ENCODE peak calls at places on chromosomes 12 and 14, in six cellular contexts. S is endothelial cell of umbilical vein, Y is neural progenitor cell, F is PC-3, B is GM23338, M is GM23248. E is an unnamed sample.

GRCh38 chr12:105107176-105107496 is 395 bp upstream of the WASHC4 start:
- DNase-seq in Y (no peak), S (no peak), M (peak), F (no peak), B (peak), E (no peak)

GRCh38 chr12:119006749-119007148 is 25.4 kb downstream of the SRRM4 start:
- DNase-seq in B (peak), S (no peak), M (no peak), F (no peak), Y (peak), E (no peak)

GRCh38 chr12:114916124-114916523 is 232.1 kb upstream of the TBX3 start:
- DNase-seq in S (no peak), B (no peak), Y (no peak), F (peak), M (peak), E (no peak)

GRCh38 chr14:100652739-100653138 is 65.5 kb upstream of the BEGAIN start:
- DNase-seq in M (no peak), B (no peak), Y (no peak), F (no peak), S (no peak), E (no peak)

GRCh38 chr12:113467514-113468364 is 3.9 kb downstream of the LHX5 start:
- DNase-seq in S (no peak), Y (peak), B (peak), M (no peak), F (peak), E (no peak)

GRCh38 chr14:90111895-90112534 is 50.2 kb downstream of the KCNK13 start:
- DNase-seq in S (no peak), F (peak), Y (no peak), B (no peak), M (peak), E (no peak)

GRCh38 chr14:81164167-81164774 is 56.5 kb downstream of the GTF2A1 start:
- DNase-seq in M (peak), Y (peak), S (peak), B (peak), F (peak), E (peak)

GRCh38 chr14:105534586-105534985 is 8.2 kb downstream of the TMEM121 start:
- DNase-seq in M (no peak), S (no peak), F (no peak), B (no peak), Y (no peak), E (no peak)

GRCh38 chr14:52235434-52235833 is 32.1 kb upstream of the PTGDR start:
- DNase-seq in B (no peak), M (no peak), Y (no peak), S (no peak), F (no peak), E (no peak)

GRCh38 chr12:20376984-20377383 is 8.6 kb downstream of the PDE3A start:
- DNase-seq in Y (peak), M (peak), F (peak), B (no peak), S (peak), E (no peak)

GRCh38 chr14:104665663-104666522 is 23.5 kb upstream of the INF2 start:
- DNase-seq in F (peak), M (no peak), Y (peak), S (peak), B (peak), E (no peak)

GRCh38 chr12:89117448-89118034 is 234.8 kb downstream of the DUSP6 start:
- DNase-seq in S (peak), Y (no peak), F (peak), M (no peak), B (no peak), E (no peak)

GRCh38 chr12:12722351-12723146 is 5.4 kb downstream of the CDKN1B start:
- DNase-seq in S (peak), M (peak), B (no peak), F (peak), Y (no peak), E (no peak)

GRCh38 chr12:1630081-1630826 is 1.2 kb downstream of the WNT5B start:
- DNase-seq in B (peak), F (peak), M (peak), S (no peak), Y (peak), E (no peak)

GRCh38 chr14:64811676-64812075 is 68.0 kb downstream of the SPTB start:
- DNase-seq in M (no peak), B (no peak), S (peak), Y (no peak), F (peak), E (no peak)

GRCh38 chr12:125021771-125022170 is 28.3 kb downstream of the BRI3BP start:
- DNase-seq in B (no peak), Y (no peak), S (no peak), M (no peak), F (no peak), E (no peak)

GRCh38 chr14:103808403-103809001 is 38.9 kb downstream of the PPP1R13B start:
- DNase-seq in F (peak), S (peak), B (peak), M (peak), Y (peak), E (no peak)

GRCh38 chr12:58306266-58306995 is 365.1 kb downstream of the ATP23 start:
- DNase-seq in B (no peak), M (peak), F (peak), S (peak), Y (no peak), E (no peak)

GRCh38 chr12:41745593-41745992 is 399.1 kb downstream of the GXYLT1 start:
- DNase-seq in S (no peak), B (peak), Y (no peak), F (no peak), M (no peak), E (no peak)

GRCh38 chr14:91264151-91265150 is 19.9 kb upstream of the GPR68 start:
- DNase-seq in B (peak), Y (peak), M (peak), F (peak), S (no peak), E (no peak)

DNA sequence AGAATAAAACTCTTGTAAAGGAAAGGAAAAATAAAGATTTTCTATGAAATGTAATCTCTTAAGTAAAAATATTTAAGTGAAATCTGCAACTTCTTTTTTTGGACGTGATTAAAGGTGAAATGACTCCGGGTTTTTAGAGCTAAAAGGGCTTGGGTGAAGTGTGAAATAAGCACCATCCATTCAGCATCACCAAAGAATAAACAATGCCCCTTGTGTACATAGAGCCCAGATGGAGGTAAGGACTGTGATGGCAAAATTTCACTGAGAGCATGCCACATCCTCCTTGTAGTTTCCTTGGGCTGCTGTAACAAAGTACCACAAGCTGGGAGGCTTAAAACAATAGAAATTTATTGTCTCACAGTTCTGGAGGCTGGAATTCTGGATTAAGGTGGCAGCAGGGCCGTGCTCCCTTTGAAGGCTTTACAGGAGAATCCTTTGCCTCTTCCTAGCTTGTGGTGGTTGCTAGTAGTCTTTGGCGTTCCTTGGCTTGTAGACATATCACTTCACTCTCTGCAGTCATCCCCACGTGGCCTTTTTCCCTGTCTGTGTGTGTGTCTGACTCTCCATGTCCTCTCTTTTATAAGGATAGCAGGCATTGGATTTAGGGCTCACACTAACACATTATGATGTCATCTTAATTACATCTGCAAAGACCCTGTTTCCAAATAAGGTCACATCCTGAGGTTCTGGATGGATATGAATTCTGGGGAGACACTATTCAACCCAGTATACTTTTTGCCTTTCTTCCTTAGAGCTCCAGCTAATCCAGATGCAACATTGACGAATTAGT is 24.2 kb downstream of the ZNF664 start:
- DNase-seq in S (no peak), Y (no peak), B (no peak), F (no peak), M (peak), E (no peak)
- H3K27ac ChIP-seq in S (no peak), Y (peak), B (no peak), F (no peak), M (no peak), E (no peak)

DNA sequence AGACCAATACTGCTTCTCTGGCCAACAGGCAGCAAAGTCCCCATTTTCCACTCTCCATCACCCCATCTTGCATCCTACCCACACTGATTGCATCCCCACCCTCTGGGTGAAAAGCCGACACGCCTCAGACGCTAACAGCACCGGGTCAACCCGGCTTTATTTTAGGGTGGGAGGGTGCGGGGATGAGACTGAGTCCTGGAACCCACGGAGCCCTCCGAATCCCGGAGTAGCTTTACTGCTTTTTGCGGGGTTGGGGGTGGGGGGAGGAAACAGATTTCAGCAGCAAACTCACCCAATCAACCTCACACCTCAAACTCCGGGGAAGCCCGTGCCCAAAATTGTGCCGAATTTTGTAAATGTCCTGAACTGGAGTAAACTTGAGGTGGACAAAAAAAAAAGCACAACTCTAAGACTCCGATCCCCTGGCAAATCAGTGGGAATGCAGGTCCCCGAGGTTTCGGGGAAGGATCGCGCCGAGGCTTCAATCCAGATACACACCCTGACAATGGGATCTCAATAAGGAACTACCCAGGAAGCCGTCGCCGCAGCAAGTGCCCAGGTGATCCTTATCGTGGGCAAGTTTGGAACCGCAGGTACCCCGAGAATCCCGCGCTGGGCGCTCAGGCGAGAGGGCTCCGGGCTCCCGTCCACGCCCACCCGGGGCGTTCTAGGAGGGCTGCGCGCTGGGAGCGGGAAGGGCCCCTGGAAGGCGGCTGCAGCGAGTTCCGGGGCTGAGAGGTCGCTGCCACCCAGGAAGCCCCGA is 1.1 kb downstream of the GCH1 start:
- DNase-seq in M (peak), F (peak), Y (peak), B (peak), S (peak), E (no peak)
- TF ChIP-seq EZH2 in M (no peak), F (no peak), Y (peak), B (peak), S (no peak), E (no peak)

DNA sequence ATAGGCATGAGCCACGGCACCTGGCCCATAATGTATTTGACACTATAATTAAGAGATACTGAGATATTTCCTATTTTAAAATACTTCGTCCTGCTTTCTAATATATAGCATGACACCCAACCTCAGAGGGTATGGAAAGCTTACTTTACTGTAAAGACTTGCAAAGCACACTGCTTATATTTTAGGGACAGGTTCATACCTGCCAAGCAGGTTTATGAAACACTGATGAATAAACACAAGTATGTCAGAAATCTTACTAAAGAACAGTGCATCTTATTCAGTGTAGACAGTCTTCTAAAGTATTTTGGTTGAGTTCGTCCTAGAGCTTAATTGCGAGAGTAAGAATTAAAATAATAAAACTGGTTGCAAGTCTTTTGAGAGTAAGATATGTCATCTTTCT is 65.4 kb downstream of the PPFIBP1 start:
- DNase-seq in F (peak), S (no peak), B (no peak), M (no peak), Y (no peak), E (no peak)
- H3K4me3 ChIP-seq in F (peak), S (no peak), B (no peak), M (no peak), Y (no peak), E (no peak)

DNA sequence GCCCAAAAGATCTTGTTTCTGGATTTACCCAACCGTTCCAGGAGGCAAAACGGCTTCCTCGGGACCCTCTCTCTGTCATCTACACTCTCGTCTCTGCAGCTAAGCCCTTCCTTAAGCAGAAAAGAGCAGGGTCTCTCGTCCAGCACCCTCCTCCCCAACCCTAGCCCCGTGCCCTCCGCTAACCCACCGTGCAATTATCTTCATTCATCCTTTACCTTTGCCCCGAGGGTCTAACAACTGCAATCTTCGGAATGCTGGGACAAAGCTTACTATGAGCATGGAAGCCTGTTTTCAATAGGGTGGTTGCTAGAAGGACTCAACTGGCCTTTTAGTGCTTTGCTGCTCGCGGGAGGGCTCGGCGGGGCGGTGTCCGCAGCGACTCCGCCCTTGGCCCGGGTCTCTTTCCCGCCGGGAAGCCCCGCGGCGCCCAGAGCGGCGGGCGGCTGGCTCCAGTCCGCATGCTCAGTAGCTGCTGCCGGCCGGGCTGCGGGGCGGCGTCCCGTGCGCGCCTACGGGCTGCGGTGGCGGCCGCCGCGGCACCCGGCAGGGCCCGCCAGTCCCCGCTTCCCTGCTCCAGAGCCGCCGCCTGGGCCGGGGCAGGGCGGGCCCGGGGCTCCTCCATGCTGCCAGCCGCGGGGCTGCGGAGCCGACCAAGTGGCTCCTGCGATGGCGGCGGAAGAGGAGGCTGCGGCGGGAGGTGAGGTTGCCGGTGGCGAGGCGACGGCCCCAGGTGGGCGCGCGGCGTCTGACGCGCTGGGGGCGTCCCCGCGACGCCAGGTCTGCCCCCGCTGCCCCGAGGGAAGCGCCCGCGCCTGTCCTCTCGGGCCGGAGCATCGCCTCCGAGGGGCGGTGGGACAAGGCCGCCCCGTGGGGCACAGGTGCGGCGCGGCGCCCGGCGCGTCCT is at the start of gene BMAL2:
- DNase-seq in M (peak), S (peak), F (peak), B (peak), Y (peak), E (no peak)
- H3K27ac ChIP-seq in M (peak), S (peak), F (peak), B (no peak), Y (no peak), E (no peak)

DNA sequence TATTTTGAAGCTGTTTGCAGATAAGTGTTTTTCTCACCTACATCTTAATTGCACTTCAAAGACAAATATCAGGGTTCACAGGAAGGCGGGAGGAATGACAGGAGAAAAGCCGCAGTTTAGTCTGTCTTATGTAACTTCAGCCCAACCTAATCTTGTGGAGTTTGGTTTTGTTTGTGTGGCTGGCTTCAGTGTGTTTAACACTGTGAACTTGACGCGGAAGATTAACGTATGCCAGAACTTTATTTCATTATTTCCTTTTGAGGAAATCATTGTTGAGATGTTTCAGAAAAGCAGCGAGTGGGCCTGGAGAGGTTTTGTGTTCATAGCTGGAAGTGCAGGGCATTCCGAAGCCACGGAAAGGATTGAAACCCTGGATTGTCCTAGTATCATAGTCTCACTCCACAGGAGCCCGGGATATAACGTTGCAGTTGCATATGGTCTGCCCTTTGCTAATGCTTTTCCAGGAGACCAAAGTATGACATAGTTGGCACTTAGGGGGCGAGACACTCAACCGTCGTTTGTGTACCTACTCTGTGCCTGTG is 2.0 kb downstream of the PELI2 start:
- DNase-seq in F (no peak), M (peak), S (peak), B (no peak), Y (peak), E (no peak)
- TF ChIP-seq EZH2 in F (no peak), M (no peak), S (no peak), B (no peak), Y (no peak), E (no peak)

GRCh38 chr12:100142851-100143559 is at the start of gene BLTP3B:
- DNase-seq in M (peak), B (peak), Y (peak), S (peak), F (peak), E (no peak)
- H3K4me3 ChIP-seq in M (peak), B (peak), Y (peak), S (peak), F (peak), E (peak)

GRCh38 chr12:325886-326285 is 63.2 kb downstream of the KDM5A start:
- DNase-seq in S (no peak), B (no peak), M (no peak), F (no peak), Y (no peak), E (no peak)

GRCh38 chr12:332581-333205 is 56.4 kb downstream of the KDM5A start:
- DNase-seq in B (no peak), S (peak), F (no peak), Y (no peak), M (peak), E (no peak)

GRCh38 chr12:334114-334513 is 55.0 kb downstream of the KDM5A start:
- DNase-seq in M (no peak), S (no peak), B (no peak), Y (no peak), F (no peak), E (no peak)

GRCh38 chr12:337039-337438 is 52.1 kb downstream of the KDM5A start:
- DNase-seq in B (no peak), S (no peak), Y (no peak), M (no peak), F (no peak), E (no peak)

GRCh38 chr12:331287-331686 is 57.8 kb downstream of the KDM5A start:
- DNase-seq in F (no peak), M (no peak), Y (no peak), S (no peak), B (no peak), E (no peak)
- H3K27ac ChIP-seq in F (no peak), M (no peak), Y (peak), S (no peak), B (no peak), E (no peak)

GRCh38 chr12:6312529-6313325 is 2.2 kb downstream of the PLEKHG6 start:
- DNase-seq in Y (peak), S (no peak), B (peak), F (peak), M (peak), E (no peak)

GRCh38 chr12:6307521-6307920 is 3.0 kb upstream of the PLEKHG6 start:
- DNase-seq in S (no peak), F (no peak), B (no peak), M (no peak), Y (no peak), E (no peak)

GRCh38 chr12:6313326-6313940 is 3.0 kb downstream of the PLEKHG6 start:
- DNase-seq in F (peak), Y (no peak), B (no peak), S (no peak), M (peak), E (no peak)

GRCh38 chr12:6311822-6312528 is 1.5 kb downstream of the PLEKHG6 start:
- DNase-seq in B (no peak), M (no peak), S (no peak), F (no peak), Y (no peak), E (no peak)

DNA sequence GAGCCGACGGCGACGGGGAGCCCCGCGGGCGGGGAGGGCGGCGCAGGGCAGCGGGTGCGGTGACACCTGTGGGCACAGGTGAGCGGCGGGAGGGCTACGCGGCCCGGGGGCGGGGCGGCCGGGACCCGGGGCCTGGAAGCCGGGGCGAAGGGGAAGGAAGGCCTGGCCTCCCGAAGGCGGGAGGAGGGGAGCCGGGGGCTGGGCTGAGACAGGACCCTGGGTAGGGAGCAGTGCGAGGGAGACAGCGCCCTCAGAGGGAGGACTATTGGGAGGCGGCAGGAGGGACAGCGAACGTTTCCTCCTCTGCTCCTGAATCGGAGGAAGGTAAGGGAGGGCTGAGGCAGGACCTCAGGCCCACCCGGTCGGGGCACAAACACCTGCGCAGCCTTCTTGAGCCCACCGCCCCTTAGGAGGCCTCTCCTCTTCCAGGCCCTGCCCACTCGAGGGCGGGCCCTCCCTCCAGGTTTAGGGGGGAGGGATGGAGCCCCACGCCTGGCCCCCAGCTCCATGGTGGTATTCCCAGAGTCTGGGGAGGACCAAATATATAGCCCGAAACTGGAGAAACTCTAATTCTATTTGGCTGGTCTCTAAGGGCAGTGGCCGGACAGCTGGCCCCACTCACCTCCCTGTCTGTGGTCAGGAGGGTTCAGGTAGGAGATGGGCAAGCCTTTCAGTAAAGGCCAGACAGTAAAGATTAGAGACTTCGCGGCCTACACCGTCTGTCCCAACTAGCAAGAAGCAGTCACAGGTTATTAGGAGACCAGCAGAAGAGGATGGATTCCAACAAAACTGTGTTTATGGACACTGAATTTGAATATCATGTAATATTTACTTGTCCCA is 509 bp downstream of the PLEKHG6 start:
- DNase-seq in M (no peak), Y (peak), F (no peak), B (peak), S (no peak), E (no peak)
- TF ChIP-seq EZH2 in M (no peak), Y (no peak), F (no peak), B (no peak), S (peak), E (no peak)

E was measured in SK-N-MC.